ENCODE peak calls at places on chromosomes 6 and 20, in five cellular contexts. X is A549, Z is PC-3, Y is ovary, S is fibroblast of the aortic adventitia. C is an unnamed sample.

GRCh38 chr20:62462976-62463592 is 12.7 kb downstream of the GATA5 start:
- DNase-seq in X (no peak), Z (no peak), Y (no peak), S (no peak), C (no peak)

GRCh38 chr20:37821691-37822655 is 81.0 kb upstream of the VSTM2L start:
- DNase-seq in X (no peak), Z (no peak), Y (no peak), S (peak), C (no peak)

GRCh38 chr20:46784450-46785127 is 75.1 kb downstream of the SLC2A10 start:
- DNase-seq in X (no peak), Z (peak), Y (no peak), S (peak), C (no peak)

GRCh38 chr6:154292855-154293519 is 63.6 kb downstream of the IPCEF1 start:
- DNase-seq in X (peak), Z (peak), Y (no peak), S (peak), C (no peak)

GRCh38 chr6:27078734-27079357 is 168.7 kb upstream of the PRSS16 start:
- DNase-seq in X (peak), Z (peak), Y (peak), S (peak), C (no peak)

GRCh38 chr20:50919567-50919966 is 11.7 kb downstream of the ADNP start:
- DNase-seq in X (peak), Z (peak), Y (peak), S (peak), C (no peak)

GRCh38 chr20:50376179-50376887 is 133.8 kb upstream of the PTPN1 start:
- DNase-seq in X (no peak), Z (no peak), Y (no peak), S (no peak), C (no peak)

GRCh38 chr6:129686941-129687627 is 22.9 kb downstream of the ARHGAP18 start:
- DNase-seq in X (no peak), Z (no peak), Y (no peak), S (peak), C (no peak)

GRCh38 chr6:5412017-5412416 is 150.7 kb downstream of the FARS2 start:
- DNase-seq in X (no peak), Z (no peak), Y (no peak), S (no peak), C (no peak)

GRCh38 chr6:79031821-79032590 is 46.0 kb downstream of the PHIP start:
- DNase-seq in X (no peak), Z (no peak), Y (no peak), S (peak), C (no peak)

GRCh38 chr20:11207749-11208502 is 534.1 kb upstream of the JAG1 start:
- DNase-seq in X (peak), Z (peak), Y (no peak), S (peak), C (peak)

GRCh38 chr6:127833336-127833735 is 67.5 kb downstream of the THEMIS start:
- DNase-seq in X (no peak), Z (no peak), Y (no peak), S (no peak), C (no peak)

GRCh38 chr20:16419138-16419715 is 154.0 kb downstream of the KIF16B start:
- DNase-seq in X (no peak), Z (peak), Y (no peak), S (no peak), C (no peak)

GRCh38 chr6:30885999-30886896 is 1.9 kb downstream of the DDR1 start:
- DNase-seq in X (peak), Z (peak), Y (peak), S (peak), C (no peak)

GRCh38 chr6:45901777-45902650 is 113.6 kb downstream of the CLIC5 start:
- DNase-seq in X (no peak), Z (no peak), Y (no peak), S (no peak), C (no peak)

GRCh38 chr6:39051399-39052122 is 3.0 kb downstream of the GLP1R start:
- DNase-seq in X (no peak), Z (peak), Y (no peak), S (no peak), C (no peak)

GRCh38 chr20:34663213-34663943 is 13.5 kb downstream of the PIGU start:
- DNase-seq in X (no peak), Z (no peak), Y (no peak), S (no peak), C (no peak)

GRCh38 chr6:159695984-159696383 is 2.9 kb upstream of the SOD2 start:
- DNase-seq in X (no peak), Z (no peak), Y (no peak), S (no peak), C (no peak)

GRCh38 chr20:16434087-16434664 is 139.1 kb downstream of the KIF16B start:
- DNase-seq in X (peak), Z (peak), Y (peak), S (peak), C (no peak)

GRCh38 chr6:17622144-17622543 is 22.0 kb downstream of the FAM8A1 start:
- DNase-seq in X (no peak), Z (no peak), Y (no peak), S (no peak), C (no peak)

GRCh38 chr6:136751991-136752390 is 40.3 kb downstream of the MAP3K5 start:
- DNase-seq in X (no peak), Z (no peak), Y (no peak), S (no peak), C (no peak)
- H3K4me3 ChIP-seq in X (no peak), Z (no peak), Y (no peak), S (no peak), C (no peak)

GRCh38 chr6:33624856-33625255 is 3.7 kb downstream of the ITPR3 start:
- DNase-seq in X (no peak), Z (no peak), Y (no peak), S (no peak), C (no peak)

GRCh38 chr6:33620584-33621395 is at the start of gene ITPR3:
- DNase-seq in X (peak), Z (peak), Y (peak), S (peak), C (no peak)

GRCh38 chr6:33622456-33623431 is 1.6 kb downstream of the ITPR3 start:
- DNase-seq in X (no peak), Z (peak), Y (peak), S (peak), C (no peak)

GRCh38 chr6:33621396-33622388 is 570 bp downstream of the ITPR3 start:
- DNase-seq in X (no peak), Z (peak), Y (peak), S (peak), C (no peak)

DNA sequence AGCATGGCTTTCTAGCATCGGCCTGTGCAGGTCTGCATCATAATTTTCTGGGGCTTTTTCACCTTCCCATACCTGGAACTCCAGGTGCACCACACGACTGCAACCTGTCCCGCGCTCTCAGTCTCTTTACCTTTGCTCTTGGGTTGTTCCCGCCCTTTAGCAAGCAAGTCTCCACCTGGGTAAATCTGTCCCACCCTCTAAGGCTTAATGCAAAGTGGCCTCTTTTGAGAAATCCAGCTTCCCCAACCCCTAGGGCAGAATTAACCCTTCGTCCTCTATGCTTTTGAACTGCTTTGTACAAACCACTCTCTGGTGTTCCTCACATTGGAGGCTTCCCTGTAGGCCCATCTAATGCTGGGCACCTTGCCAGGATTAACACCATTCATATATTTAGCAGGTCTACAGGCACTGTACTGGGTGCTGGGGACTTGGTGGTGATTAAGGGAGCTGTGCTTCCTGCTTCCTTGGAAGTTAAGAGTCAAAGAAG is 2.8 kb downstream of the ITPR3 start:
- DNase-seq in X (no peak), Z (no peak), Y (no peak), S (no peak), C (no peak)
- H3K4me3 ChIP-seq in X (no peak), Z (no peak), Y (no peak), S (no peak), C (no peak)

GRCh38 chr6:56314683-56315523 is 67.5 kb upstream of the COL21A1 start:
- DNase-seq in X (peak), Z (peak), Y (peak), S (peak), C (no peak)

GRCh38 chr6:56311086-56311485 is 63.7 kb upstream of the COL21A1 start:
- DNase-seq in X (no peak), Z (no peak), Y (no peak), S (peak), C (no peak)

GRCh38 chr6:56312049-56312448 is 64.7 kb upstream of the COL21A1 start:
- DNase-seq in X (no peak), Z (no peak), Y (no peak), S (no peak), C (no peak)

DNA sequence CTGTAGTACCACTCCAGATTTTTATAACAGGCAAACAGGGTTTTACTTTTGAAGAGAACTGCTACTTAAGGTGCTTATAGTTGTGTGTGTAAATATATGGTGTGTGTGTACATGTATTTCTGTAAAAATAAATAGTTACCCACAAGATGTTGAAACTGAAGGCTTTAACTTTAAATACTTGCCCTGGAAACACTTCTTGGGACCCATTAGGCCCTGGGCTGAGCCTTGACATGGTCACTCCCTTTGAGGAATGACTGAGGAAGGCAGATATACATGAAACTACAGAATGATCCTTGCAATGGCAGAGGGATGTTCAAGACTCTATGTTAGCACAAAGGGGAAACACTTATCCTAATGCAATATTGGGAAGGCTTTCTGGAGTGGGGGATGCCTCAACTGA is 64.1 kb upstream of the COL21A1 start:
- DNase-seq in X (no peak), Z (no peak), Y (no peak), S (no peak), C (no peak)
- H3K4me3 ChIP-seq in X (no peak), Z (no peak), Y (no peak), S (no peak), C (no peak)

DNA sequence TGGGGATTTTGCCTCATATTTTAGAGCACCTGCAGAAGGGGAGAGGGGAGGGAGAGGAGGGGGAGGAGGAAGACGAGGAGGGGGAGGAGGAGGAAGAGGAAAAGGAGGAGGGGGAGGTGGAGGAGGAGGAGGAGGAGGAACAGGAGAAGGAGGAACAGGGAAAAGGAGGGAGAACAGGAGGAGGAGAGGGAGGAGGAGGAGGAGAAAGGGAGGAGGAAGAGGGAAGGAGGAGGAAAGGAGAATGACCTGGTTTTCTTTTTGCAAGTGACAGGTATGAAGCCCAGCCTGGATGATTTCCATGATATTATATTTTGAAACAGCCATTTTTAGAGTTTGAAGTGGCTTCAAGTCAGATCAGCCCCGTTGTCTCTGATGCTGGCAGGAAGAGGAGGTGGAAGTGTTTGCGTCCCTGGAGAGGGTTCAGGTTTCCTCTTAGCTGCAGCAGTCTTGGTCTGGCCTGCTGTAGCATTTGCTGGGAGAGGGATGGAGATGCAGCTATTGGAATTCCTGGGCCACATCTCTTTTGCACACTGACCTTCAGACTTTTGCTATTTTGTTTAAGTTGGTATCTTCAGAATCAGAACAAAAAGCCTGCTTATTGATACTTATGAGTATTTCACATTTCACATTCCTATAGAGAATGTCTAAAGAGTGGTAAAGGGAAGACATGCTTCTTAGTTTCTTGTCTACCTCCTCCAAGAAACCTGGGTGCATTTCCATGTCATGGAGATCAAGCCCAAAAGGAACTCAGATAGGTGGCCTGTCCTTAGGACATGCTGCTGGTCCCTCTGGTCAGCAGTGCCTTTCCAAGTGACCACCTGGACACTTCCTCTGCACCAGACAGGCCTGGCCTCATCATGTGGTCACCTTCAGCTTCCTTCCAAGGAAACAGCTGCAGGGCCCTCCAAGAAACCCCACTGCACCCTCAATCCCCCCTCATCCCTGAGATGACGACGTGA is 54.3 kb upstream of the IYD start:
- DNase-seq in X (no peak), Z (no peak), Y (no peak), S (no peak), C (no peak)
- H3K4me3 ChIP-seq in X (no peak), Z (no peak), Y (no peak), S (no peak), C (no peak)

GRCh38 chr6:7669742-7670141 is 56.2 kb upstream of the BMP6 start:
- DNase-seq in X (no peak), Z (peak), Y (no peak), S (no peak), C (no peak)
- H3K4me3 ChIP-seq in X (no peak), Z (no peak), Y (no peak), S (no peak), C (no peak)

GRCh38 chr6:144954241-144954556 is 669.1 kb downstream of the UTRN start:
- DNase-seq in X (no peak), Z (no peak), Y (no peak), S (no peak), C (no peak)

GRCh38 chr6:144952456-144953240 is 667.5 kb downstream of the UTRN start:
- DNase-seq in X (no peak), Z (no peak), Y (no peak), S (no peak), C (no peak)

GRCh38 chr6:144951730-144952437 is 666.7 kb downstream of the UTRN start:
- DNase-seq in X (no peak), Z (no peak), Y (no peak), S (no peak), C (no peak)

GRCh38 chr6:144955392-144955791 is 670.3 kb downstream of the UTRN start:
- DNase-seq in X (no peak), Z (no peak), Y (no peak), S (no peak), C (no peak)

DNA sequence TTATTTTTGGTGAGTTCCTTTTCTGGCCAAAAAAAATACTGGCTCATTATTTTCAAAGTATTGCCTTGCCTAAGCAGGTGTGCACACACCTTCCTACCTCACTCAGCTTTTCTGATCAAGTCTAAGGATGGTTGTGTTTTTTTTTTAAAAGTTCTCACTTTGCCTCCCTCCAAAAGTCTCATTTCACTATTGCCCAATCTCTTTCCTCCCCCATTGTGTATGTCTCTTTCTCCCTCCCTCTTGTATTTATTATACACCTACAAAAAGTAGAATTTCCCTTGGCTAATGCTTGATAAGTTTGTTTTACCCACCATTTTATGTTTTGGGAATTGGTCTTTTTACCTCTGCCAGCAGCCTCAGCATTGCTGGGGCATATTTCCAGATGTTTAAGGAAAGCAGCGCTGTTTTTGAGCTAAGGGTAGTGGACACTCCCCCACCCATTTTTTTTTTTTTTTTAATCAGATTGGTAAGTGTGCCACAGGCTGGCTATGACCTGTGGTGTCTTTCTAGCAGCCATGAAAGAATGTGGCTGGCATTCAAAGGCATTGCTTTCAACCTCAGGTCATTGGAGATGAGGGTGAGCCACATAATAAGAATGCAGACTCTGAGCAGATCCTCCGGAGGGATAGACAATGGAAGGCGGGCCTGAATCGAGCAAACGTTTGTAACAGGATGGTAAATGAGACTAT is 668.6 kb downstream of the UTRN start:
- DNase-seq in X (peak), Z (peak), Y (no peak), S (peak), C (no peak)
- H3K4me3 ChIP-seq in X (no peak), Z (no peak), Y (no peak), S (no peak), C (no peak)

DNA sequence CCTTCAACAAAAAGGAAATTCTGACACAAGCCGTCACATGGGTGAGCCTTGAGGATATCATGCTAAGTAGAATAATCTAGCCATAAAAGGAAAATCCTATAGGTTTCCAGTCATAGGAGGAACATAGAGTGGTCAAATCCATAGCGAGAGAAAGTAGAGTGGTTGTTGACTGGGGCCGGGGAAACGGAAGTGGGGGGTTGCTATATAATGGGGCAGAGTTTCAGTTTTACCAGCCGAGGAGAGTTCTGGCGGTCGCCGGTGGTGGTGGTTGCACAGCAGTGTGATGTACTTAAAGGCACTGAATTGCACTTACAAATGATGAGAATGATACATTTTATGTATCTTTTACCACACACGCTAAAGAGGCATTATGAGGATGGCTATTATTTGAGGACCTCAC is 4.9 kb downstream of the GPR31 start:
- DNase-seq in X (no peak), Z (no peak), Y (no peak), S (no peak), C (no peak)
- H3K4me3 ChIP-seq in X (no peak), Z (no peak), Y (no peak), S (no peak), C (peak)

GRCh38 chr6:139943391-139943790 is 568.9 kb upstream of the CITED2 start:
- DNase-seq in X (peak), Z (peak), Y (no peak), S (peak), C (no peak)

GRCh38 chr6:139942333-139942732 is 567.9 kb upstream of the CITED2 start:
- DNase-seq in X (no peak), Z (no peak), Y (no peak), S (peak), C (no peak)

GRCh38 chr6:139939189-139939979 is 564.9 kb upstream of the CITED2 start:
- DNase-seq in X (no peak), Z (no peak), Y (no peak), S (no peak), C (no peak)

GRCh38 chr6:139941826-139942225 is 567.4 kb upstream of the CITED2 start:
- DNase-seq in X (no peak), Z (no peak), Y (no peak), S (no peak), C (no peak)

DNA sequence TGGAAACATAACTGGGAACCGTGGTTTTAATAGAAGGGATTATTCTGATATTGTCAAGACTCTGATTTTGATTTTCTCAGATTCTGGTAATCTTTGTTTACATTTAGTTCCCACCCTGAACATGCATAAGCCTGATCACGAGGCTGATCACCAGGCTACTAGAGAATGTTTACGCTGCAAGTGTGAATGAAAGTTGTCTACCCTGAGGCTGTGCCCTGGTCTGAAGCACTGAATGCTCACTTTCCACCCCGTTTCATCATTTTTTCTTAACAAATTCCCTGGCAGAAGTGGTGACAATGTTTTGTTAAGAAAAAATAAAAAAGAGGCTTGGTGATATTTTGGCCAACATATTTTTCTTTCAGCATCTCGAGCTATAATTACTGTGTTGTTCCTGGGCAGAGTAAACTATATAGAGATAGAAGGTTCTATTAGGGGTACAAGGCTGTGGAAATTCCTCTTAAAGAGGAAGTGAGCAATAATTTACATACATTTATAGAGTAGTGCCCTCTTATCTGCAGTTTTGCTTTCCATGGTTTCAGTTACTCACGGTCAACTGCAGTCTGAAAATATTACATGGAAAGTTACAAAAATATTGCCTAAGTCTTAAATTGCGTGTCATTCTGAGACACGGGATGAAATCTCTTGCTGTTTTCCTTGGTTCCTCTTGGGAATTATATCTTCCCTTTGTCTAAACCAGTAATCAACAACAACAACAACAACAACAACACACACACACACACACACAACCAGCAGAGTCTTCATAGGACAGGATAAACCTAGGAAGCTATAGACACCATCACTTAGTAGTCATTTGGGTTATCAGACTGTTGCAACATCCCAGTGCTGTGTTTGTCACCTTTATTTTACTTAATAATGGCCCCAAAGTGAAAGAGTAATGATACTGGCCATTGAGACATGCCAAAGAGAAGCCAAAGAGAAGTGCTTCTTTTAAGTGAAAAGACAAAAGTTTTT is 566.6 kb upstream of the CITED2 start:
- DNase-seq in X (no peak), Z (no peak), Y (no peak), S (peak), C (no peak)
- H3K4me3 ChIP-seq in X (no peak), Z (no peak), Y (no peak), S (no peak), C (peak)

C was measured in coronary artery.